ENCODE peak calls at places on chromosome 19, in six cellular contexts. O is tibial nerve, N is brain microvascular endothelial cell, P is uterus, M is left lung, H is Peyer's patch. Y is an unnamed sample.

GRCh38 chr19:33501957-33502356 is 19.6 kb downstream of the PEPD start:
- DNase-seq in O (no peak), N (no peak), P (no peak), M (no peak), H (peak; percentile 18), Y (peak; percentile 71)

GRCh38 chr19:38774181-38774950 is 1.0 kb upstream of the LGALS7 start:
- DNase-seq in O (no peak), N (no peak), P (no peak), M (no peak), H (no peak), Y (no peak)

GRCh38 chr19:7500811-7501450 is 12.1 kb upstream of the PEX11G start:
- DNase-seq in O (no peak), N (peak; percentile 39), P (no peak), M (no peak), H (peak; percentile 86), Y (no peak)

GRCh38 chr19:54209058-54209747 is 8.5 kb downstream of the RPS9 start:
- DNase-seq in O (no peak), N (no peak), P (no peak), M (no peak), H (no peak), Y (peak; percentile 65)

GRCh38 chr19:2282062-2282861 is at the start of gene PEAK3:
- DNase-seq in O (peak; percentile 65), N (no peak), P (peak; percentile 49), M (peak; percentile 91), H (peak; percentile 75), Y (peak; percentile 89)

GRCh38 chr19:35656700-35657099 is 8.6 kb downstream of the COX6B1 start:
- DNase-seq in O (no peak), N (no peak), P (no peak), M (no peak), H (no peak), Y (no peak)

GRCh38 chr19:4374451-4375163 is 25.7 kb downstream of the SH3GL1 start:
- DNase-seq in O (peak; percentile 58), N (peak; percentile 63), P (peak; percentile 84), M (peak; percentile 78), H (peak; percentile 82), Y (peak; percentile 60)

GRCh38 chr19:6250024-6250605 is 29.7 kb downstream of the MLLT1 start:
- DNase-seq in O (no peak), N (peak; percentile 37), P (no peak), M (no peak), H (no peak), Y (no peak)

GRCh38 chr19:28917661-28918060 is 295.3 kb downstream of the UQCRFS1 start:
- DNase-seq in O (no peak), N (no peak), P (no peak), M (no peak), H (no peak), Y (no peak)

GRCh38 chr19:3149526-3150505 is 14.0 kb downstream of the GNA15 start:
- DNase-seq in O (no peak), N (no peak), P (no peak), M (no peak), H (no peak), Y (no peak)

GRCh38 chr19:49094505-49095482 is 9.5 kb downstream of the SNRNP70 start:
- DNase-seq in O (no peak), N (no peak), P (no peak), M (no peak), H (no peak), Y (no peak)

GRCh38 chr19:56508282-56508778 is 675 bp downstream of the ZNF471 start:
- DNase-seq in O (no peak), N (no peak), P (no peak), M (no peak), H (no peak), Y (no peak)

GRCh38 chr19:39363909-39364457 is 21.8 kb downstream of the SAMD4B start:
- DNase-seq in O (peak; percentile 49), N (no peak), P (peak; percentile 50), M (no peak), H (no peak), Y (no peak)

GRCh38 chr19:32719611-32720059 is at the start of gene TDRD12:
- DNase-seq in O (no peak), N (no peak), P (no peak), M (no peak), H (no peak), Y (no peak)

GRCh38 chr19:19379527-19379926 is 25.9 kb upstream of the GATAD2A start:
- DNase-seq in O (no peak), N (no peak), P (no peak), M (no peak), H (no peak), Y (no peak)

DNA sequence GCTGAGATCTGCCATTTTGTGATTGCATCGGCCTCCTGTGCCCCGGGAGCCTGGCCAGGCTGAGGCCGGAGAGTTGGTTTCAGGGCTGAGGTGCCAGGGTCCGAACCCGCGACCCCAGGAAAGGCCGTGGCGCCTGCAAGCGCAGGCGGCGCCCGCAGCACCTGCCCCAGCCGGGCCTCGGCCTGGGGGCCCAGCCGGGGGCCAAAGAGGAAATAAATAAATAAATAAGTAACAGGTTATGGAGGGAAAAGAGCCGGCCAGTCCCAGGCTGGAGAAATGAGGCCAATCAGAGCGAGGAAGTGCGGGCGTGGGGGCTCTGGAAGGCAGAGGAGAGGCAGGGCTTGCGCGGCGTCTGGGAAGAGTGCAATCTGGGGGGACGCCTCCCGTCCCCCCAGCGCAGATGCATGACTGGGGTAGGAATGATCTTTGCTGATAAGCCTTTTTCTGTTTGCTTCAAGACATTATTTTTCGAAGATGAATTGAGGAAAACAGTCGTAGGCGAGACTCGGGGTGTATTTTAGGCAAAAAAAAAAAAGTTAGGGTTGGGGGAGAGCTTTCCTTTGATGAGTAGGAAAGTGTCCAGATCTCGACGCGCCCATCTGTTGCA is 145.6 kb upstream of the ZNF536 start:
- DNase-seq in O (no peak), N (no peak), P (no peak), M (no peak), H (no peak), Y (no peak)
- H3K4me3 ChIP-seq in O (peak overlapping the region; percentile 54), N (no peak overlapping the region), P (peak overlapping the region; percentile 15), M (no peak overlapping the region), H (peak overlapping the region; percentile 74), Y (no peak overlapping the region)

DNA sequence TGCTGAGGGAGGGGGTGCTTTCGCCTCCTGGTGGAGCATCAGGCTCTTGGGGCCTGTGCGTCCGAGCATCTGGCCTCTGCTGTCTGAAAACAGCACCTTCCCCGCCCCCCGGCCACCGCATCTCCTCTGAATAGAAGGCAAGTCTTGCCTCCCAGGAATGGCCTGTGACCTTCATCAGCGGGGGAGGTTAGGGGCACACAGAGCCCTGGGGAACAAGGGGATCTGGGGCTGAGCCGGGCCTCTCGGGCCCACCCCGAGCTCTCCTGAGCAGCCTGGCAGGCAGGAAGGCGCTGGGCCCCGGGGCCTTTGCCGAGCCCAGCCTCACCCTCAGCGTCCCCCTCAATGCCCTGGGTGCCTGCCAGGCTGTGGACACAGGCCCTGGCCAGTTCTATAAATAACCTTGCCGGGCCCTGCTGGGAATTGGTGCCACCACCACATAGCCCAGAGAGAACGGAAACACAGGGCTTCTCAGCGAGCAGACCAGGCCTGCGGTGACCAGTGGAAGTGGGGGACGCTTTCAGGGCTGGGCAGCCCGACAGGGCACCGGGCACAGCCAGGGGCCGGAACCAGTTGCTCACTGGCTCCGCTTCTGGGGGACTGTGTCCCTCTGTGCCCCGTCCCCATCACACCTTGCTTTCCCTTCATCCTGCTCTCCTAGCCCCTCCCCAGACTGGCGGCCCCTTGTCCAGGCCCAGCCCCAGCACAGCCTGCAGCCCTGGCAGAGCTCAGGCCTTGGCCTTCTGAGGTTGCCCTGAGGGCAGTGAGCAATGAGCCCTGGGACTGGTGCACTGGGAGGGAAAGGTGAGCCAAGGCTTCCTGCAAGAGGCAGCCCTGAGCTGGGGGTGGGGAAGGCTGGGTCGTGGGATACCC is 9.5 kb downstream of the STK11 start:
- DNase-seq in O (no peak), N (no peak), P (peak; percentile 52), M (peak; percentile 70), H (no peak), Y (no peak)
- H3K27ac ChIP-seq in O (peak overlapping the region; percentile 66), N (peak overlapping the region; percentile 25), P (peak overlapping the region; percentile 81), M (peak overlapping the region; percentile 82), H (peak overlapping the region; percentile 65), Y (no peak overlapping the region)

GRCh38 chr19:50652722-50653121 is 3.5 kb downstream of the C19orf81 start:
- DNase-seq in O (no peak), N (no peak), P (no peak), M (no peak), H (no peak), Y (no peak)
- H3K27me3 ChIP-seq in O (no peaks in the 10 kb centered on the region), N (no peaks in the 10 kb centered on the region), P (peaks cover 1% of the 10 kb centered on the region), M (peaks cover 90% of the 10 kb centered on the region), H (no peaks in the 10 kb centered on the region), Y (no peaks in the 10 kb centered on the region)

GRCh38 chr19:30449191-30449590 is 77.0 kb downstream of the ZNF536 start:
- DNase-seq in O (no peak), N (no peak), P (no peak), M (no peak), H (no peak), Y (no peak)

GRCh38 chr19:30448386-30449130 is 76.4 kb downstream of the ZNF536 start:
- DNase-seq in O (no peak), N (no peak), P (no peak), M (no peak), H (no peak), Y (no peak)

GRCh38 chr19:30450101-30450500 is 77.9 kb downstream of the ZNF536 start:
- DNase-seq in O (no peak), N (no peak), P (peak; percentile 48), M (no peak), H (no peak), Y (peak; percentile 41)

GRCh38 chr19:30449673-30450072 is 77.5 kb downstream of the ZNF536 start:
- DNase-seq in O (no peak), N (no peak), P (no peak), M (no peak), H (no peak), Y (no peak)

DNA sequence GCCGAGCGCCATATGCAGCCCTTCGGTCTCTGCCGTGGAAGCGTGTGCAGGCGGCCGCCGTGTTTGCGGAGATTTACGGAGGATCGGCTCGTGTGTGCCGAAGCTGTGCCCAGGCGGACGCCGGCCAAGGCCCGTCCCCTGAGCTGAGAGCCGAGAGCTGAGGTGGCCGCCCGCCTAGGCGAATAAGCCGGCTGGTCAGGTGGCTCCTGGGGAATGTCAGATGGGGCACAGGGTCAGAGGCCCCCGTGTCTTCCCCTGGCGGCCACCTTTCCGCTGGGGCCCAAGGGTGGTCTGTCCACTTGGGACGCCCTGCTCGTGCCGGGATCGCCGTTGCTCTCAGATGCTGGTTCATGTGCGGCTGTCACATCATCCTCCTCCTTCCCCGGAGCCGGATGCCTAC is 78.8 kb downstream of the ZNF536 start:
- DNase-seq in O (no peak), N (no peak), P (no peak), M (no peak), H (no peak), Y (no peak)
- H3K4me3 ChIP-seq in O (peak overlapping the region; percentile 36), N (no peak overlapping the region), P (peak overlapping the region; percentile 7), M (no peak overlapping the region), H (peak overlapping the region; percentile 21), Y (no peak overlapping the region)

Y was measured in right lobe of liver.